ENCODE peak calls at places on chromosomes 3 and 15, in nine cellular contexts. E, F, L, Z, H, W, O, V and X are unnamed samples.

GRCh38 chr15:59686389-59686788 is 2.7 kb downstream of the BNIP2 start:
- DNase-seq in E (peak; percentile 62), F (no peak), L (no peak), Z (no peak), H (no peak), W (no peak), O (no peak), V (no peak), X (no peak)

GRCh38 chr3:141485578-141486415 is 1.0 kb upstream of the RASA2 start:
- DNase-seq in E (peak; percentile 32), F (no peak), L (peak; percentile 22), Z (no peak), H (peak; percentile 30), W (no peak), O (peak; percentile 14), V (no peak), X (peak; percentile 45)

GRCh38 chr3:165502707-165503106 is 306.5 kb upstream of the SLITRK3 start:
- DNase-seq in E (no peak), F (no peak), L (no peak), Z (no peak), H (no peak), W (no peak), O (no peak), V (no peak), X (no peak)

GRCh38 chr15:77185242-77185785 is 114.4 kb upstream of the TSPAN3 start:
- DNase-seq in E (no peak), F (no peak), L (no peak), Z (no peak), H (no peak), W (no peak), O (no peak), V (no peak), X (no peak)

GRCh38 chr3:113697192-113698090 is 999 bp upstream of the USF3 start:
- DNase-seq in E (peak; percentile 31), F (peak; percentile 52), L (peak; percentile 12), Z (no peak), H (peak; percentile 82), W (no peak), O (peak; percentile 27), V (no peak), X (peak; percentile 10)

GRCh38 chr3:172676208-172676920 is 34.5 kb downstream of the NCEH1 start:
- DNase-seq in E (no peak), F (no peak), L (no peak), Z (no peak), H (no peak), W (no peak), O (no peak), V (no peak), X (no peak)

GRCh38 chr15:42858999-42859789 is 61.4 kb downstream of the TTBK2 start:
- DNase-seq in E (no peak), F (no peak), L (no peak), Z (no peak), H (no peak), W (no peak), O (no peak), V (no peak), X (peak; percentile 31)

GRCh38 chr15:46080018-46080417 is 445.2 kb downstream of the SQOR start:
- DNase-seq in E (no peak), F (peak; percentile 21), L (no peak), Z (no peak), H (no peak), W (no peak), O (peak; percentile 16), V (no peak), X (no peak)

GRCh38 chr3:184595726-184596125 is 34.1 kb downstream of the EPHB3 start:
- DNase-seq in E (no peak), F (no peak), L (no peak), Z (no peak), H (no peak), W (no peak), O (no peak), V (no peak), X (no peak)

GRCh38 chr15:71447328-71448250 is 332.3 kb downstream of the THSD4 start:
- DNase-seq in E (no peak), F (no peak), L (peak; percentile 83), Z (no peak), H (no peak), W (no peak), O (no peak), V (no peak), X (no peak)

GRCh38 chr15:40301467-40302179 is 6.1 kb downstream of the PLCB2 start:
- DNase-seq in E (peak; percentile 7), F (no peak), L (no peak), Z (peak; percentile 86), H (no peak), W (no peak), O (peak; percentile 76), V (no peak), X (no peak)

GRCh38 chr3:39513801-39514369 is 46.4 kb downstream of the MOBP start:
- DNase-seq in E (no peak), F (no peak), L (no peak), Z (no peak), H (no peak), W (no peak), O (no peak), V (no peak), X (no peak)

GRCh38 chr3:124161453-124161852 is 169.5 kb upstream of the ROPN1 start:
- DNase-seq in E (no peak), F (no peak), L (no peak), Z (no peak), H (no peak), W (no peak), O (no peak), V (no peak), X (no peak)

GRCh38 chr15:70222632-70223031 is 124.9 kb upstream of the TLE3 start:
- DNase-seq in E (no peak), F (no peak), L (no peak), Z (no peak), H (no peak), W (no peak), O (no peak), V (no peak), X (no peak)

GRCh38 chr3:45043715-45044299 is 17.7 kb downstream of the CLEC3B start:
- DNase-seq in E (no peak), F (no peak), L (peak; percentile 72), Z (no peak), H (no peak), W (no peak), O (no peak), V (peak; percentile 17), X (peak; percentile 79)

GRCh38 chr3:108070356-108070755 is 20.5 kb downstream of the CD47 start:
- DNase-seq in E (no peak), F (no peak), L (no peak), Z (no peak), H (no peak), W (no peak), O (no peak), V (no peak), X (no peak)

GRCh38 chr3:54079729-54080128 is 42.6 kb upstream of the CACNA2D3 start:
- DNase-seq in E (no peak), F (no peak), L (no peak), Z (no peak), H (no peak), W (no peak), O (no peak), V (no peak), X (no peak)

GRCh38 chr3:67688231-67688630 is 33.8 kb upstream of the SUCLG2 start:
- DNase-seq in E (no peak), F (no peak), L (no peak), Z (no peak), H (no peak), W (no peak), O (no peak), V (no peak), X (no peak)

GRCh38 chr3:15887261-15887660 is 89.5 kb upstream of the ANKRD28 start:
- DNase-seq in E (no peak), F (no peak), L (no peak), Z (no peak), H (no peak), W (no peak), O (no peak), V (no peak), X (no peak)

GRCh38 chr3:114764056-114764492 is 383.0 kb downstream of the ZBTB20 start:
- DNase-seq in E (no peak), F (no peak), L (no peak), Z (no peak), H (no peak), W (no peak), O (no peak), V (no peak), X (no peak)

GRCh38 chr3:196322-197153 is at the start of gene CHL1:
- DNase-seq in E (peak; percentile 61), F (peak; percentile 33), L (no peak), Z (no peak), H (no peak), W (no peak), O (peak; percentile 6), V (no peak), X (no peak)